ENCODE peak calls at places on chromosomes 4 and X, in eight cellular contexts. One of them, this sample, is unnamed.

GRCh38 chrX:3939967-3940610 is 226.6 kb upstream of the PRKX start:
- DNase-seq in lower lobe of right lung: no peak
- DNase-seq in fibroblast of gingiva: no peak
- DNase-seq in uterus: no peak
- DNase-seq in cardiac fibroblast: peak; percentile 11
- DNase-seq in ELR: peak; percentile 30
- DNase-seq in activated T-cell treated with anti-CD3 and anti-CD28 coated beads, Interleukin-2, amount 50 U/mL, for 48 hours: no peak
- DNase-seq in nephron progenitor cell: no peak
- DNase-seq in this sample: no peak

GRCh38 chrX:111348363-111348927 is 63.5 kb downstream of the DCX start:
- DNase-seq in lower lobe of right lung: no peak
- DNase-seq in fibroblast of gingiva: no peak
- DNase-seq in uterus: no peak
- DNase-seq in cardiac fibroblast: no peak
- DNase-seq in ELR: no peak
- DNase-seq in activated T-cell treated with anti-CD3 and anti-CD28 coated beads, Interleukin-2, amount 50 U/mL, for 48 hours: no peak
- DNase-seq in nephron progenitor cell: no peak
- DNase-seq in this sample: no peak

GRCh38 chrX:52425710-52426245 is 57.0 kb downstream of the XAGE2 start:
- DNase-seq in lower lobe of right lung: no peak
- DNase-seq in fibroblast of gingiva: peak; percentile 64
- DNase-seq in uterus: no peak
- DNase-seq in cardiac fibroblast: peak; percentile 57
- DNase-seq in ELR: peak; percentile 3
- DNase-seq in activated T-cell treated with anti-CD3 and anti-CD28 coated beads, Interleukin-2, amount 50 U/mL, for 48 hours: no peak
- DNase-seq in nephron progenitor cell: no peak
- DNase-seq in this sample: no peak

GRCh38 chr4:48331577-48332340 is 9.6 kb upstream of the SLAIN2 start:
- DNase-seq in lower lobe of right lung: no peak
- DNase-seq in fibroblast of gingiva: peak; percentile 92
- DNase-seq in uterus: no peak
- DNase-seq in cardiac fibroblast: peak; percentile 48
- DNase-seq in ELR: peak; percentile 96
- DNase-seq in activated T-cell treated with anti-CD3 and anti-CD28 coated beads, Interleukin-2, amount 50 U/mL, for 48 hours: no peak
- DNase-seq in nephron progenitor cell: no peak
- DNase-seq in this sample: no peak

GRCh38 chr4:38870098-38870850 is 2.7 kb downstream of the FAM114A1 start:
- DNase-seq in lower lobe of right lung: no peak
- DNase-seq in fibroblast of gingiva: peak; percentile 42
- DNase-seq in uterus: peak; percentile 33
- DNase-seq in cardiac fibroblast: no peak
- DNase-seq in ELR: no peak
- DNase-seq in activated T-cell treated with anti-CD3 and anti-CD28 coated beads, Interleukin-2, amount 50 U/mL, for 48 hours: no peak
- DNase-seq in nephron progenitor cell: no peak
- DNase-seq in this sample: no peak

GRCh38 chr4:104751468-104751867 is 256.8 kb upstream of the CXXC4 start:
- DNase-seq in lower lobe of right lung: no peak
- DNase-seq in fibroblast of gingiva: no peak
- DNase-seq in uterus: no peak
- DNase-seq in cardiac fibroblast: no peak
- DNase-seq in ELR: no peak
- DNase-seq in activated T-cell treated with anti-CD3 and anti-CD28 coated beads, Interleukin-2, amount 50 U/mL, for 48 hours: no peak
- DNase-seq in nephron progenitor cell: no peak
- DNase-seq in this sample: no peak

GRCh38 chrX:107465932-107466620 is 16.6 kb downstream of the FRMPD3 start:
- DNase-seq in lower lobe of right lung: no peak
- DNase-seq in fibroblast of gingiva: no peak
- DNase-seq in uterus: no peak
- DNase-seq in cardiac fibroblast: no peak
- DNase-seq in ELR: no peak
- DNase-seq in activated T-cell treated with anti-CD3 and anti-CD28 coated beads, Interleukin-2, amount 50 U/mL, for 48 hours: no peak
- DNase-seq in nephron progenitor cell: no peak
- DNase-seq in this sample: no peak

GRCh38 chr4:149914521-149915115 is 99.0 kb upstream of the IQCM start:
- DNase-seq in lower lobe of right lung: no peak
- DNase-seq in fibroblast of gingiva: peak; percentile 57
- DNase-seq in uterus: peak; percentile 15
- DNase-seq in cardiac fibroblast: peak; percentile 68
- DNase-seq in ELR: peak; percentile 75
- DNase-seq in activated T-cell treated with anti-CD3 and anti-CD28 coated beads, Interleukin-2, amount 50 U/mL, for 48 hours: peak; percentile 23
- DNase-seq in nephron progenitor cell: peak; percentile 64
- DNase-seq in this sample: no peak

GRCh38 chrX:109848451-109849050 is 115.5 kb upstream of the ACSL4 start:
- DNase-seq in lower lobe of right lung: no peak
- DNase-seq in fibroblast of gingiva: no peak
- DNase-seq in uterus: no peak
- DNase-seq in cardiac fibroblast: no peak
- DNase-seq in ELR: no peak
- DNase-seq in activated T-cell treated with anti-CD3 and anti-CD28 coated beads, Interleukin-2, amount 50 U/mL, for 48 hours: no peak
- DNase-seq in nephron progenitor cell: peak; percentile 70
- DNase-seq in this sample: no peak

GRCh38 chr4:127138586-127138985 is 494.2 kb upstream of the INTU start:
- DNase-seq in lower lobe of right lung: no peak
- DNase-seq in fibroblast of gingiva: peak; percentile 81
- DNase-seq in uterus: no peak
- DNase-seq in cardiac fibroblast: peak; percentile 36
- DNase-seq in ELR: no peak
- DNase-seq in activated T-cell treated with anti-CD3 and anti-CD28 coated beads, Interleukin-2, amount 50 U/mL, for 48 hours: no peak
- DNase-seq in nephron progenitor cell: no peak
- DNase-seq in this sample: no peak